ENCODE peak calls at places on chromosome 5, in six cellular contexts. One of them, this sample, is unnamed.

GRCh38 chr5:169956126-169956525 is 24.2 kb downstream of the INSYN2B start:
- DNase-seq in omental fat pad: no peak
- DNase-seq in astrocyte: peak
- DNase-seq in fibroblast of lung: peak
- DNase-seq in cardiac fibroblast: peak
- DNase-seq in HepG2: no peak
- DNase-seq in this sample: no peak

GRCh38 chr5:32880781-32881180 is 169.7 kb downstream of the NPR3 start:
- DNase-seq in HepG2: no peak
- DNase-seq in cardiac fibroblast: no peak
- DNase-seq in fibroblast of lung: peak
- DNase-seq in omental fat pad: no peak
- DNase-seq in astrocyte: peak
- DNase-seq in this sample: no peak

GRCh38 chr5:10030219-10030831 is 219.4 kb downstream of the ATPSCKMT start:
- DNase-seq in cardiac fibroblast: peak
- DNase-seq in astrocyte: no peak
- DNase-seq in HepG2: peak
- DNase-seq in fibroblast of lung: peak
- DNase-seq in omental fat pad: no peak
- DNase-seq in this sample: no peak

GRCh38 chr5:145825751-145826180 is 9.4 kb downstream of the PRELID2 start:
- DNase-seq in HepG2: peak
- DNase-seq in omental fat pad: no peak
- DNase-seq in fibroblast of lung: peak
- DNase-seq in astrocyte: peak
- DNase-seq in cardiac fibroblast: peak
- DNase-seq in this sample: no peak

GRCh38 chr5:158498959-158499679 is 600.6 kb downstream of the EBF1 start:
- DNase-seq in omental fat pad: no peak
- DNase-seq in astrocyte: no peak
- DNase-seq in fibroblast of lung: no peak
- DNase-seq in HepG2: no peak
- DNase-seq in cardiac fibroblast: no peak
- DNase-seq in this sample: no peak

GRCh38 chr5:150278916-150279315 is 10.7 kb downstream of the CAMK2A start:
- DNase-seq in astrocyte: peak
- DNase-seq in HepG2: no peak
- DNase-seq in fibroblast of lung: peak
- DNase-seq in cardiac fibroblast: peak
- DNase-seq in omental fat pad: no peak
- DNase-seq in this sample: no peak

GRCh38 chr5:135340568-135340967 is 58.5 kb downstream of the MACROH2A1 start:
- DNase-seq in HepG2: no peak
- DNase-seq in cardiac fibroblast: no peak
- DNase-seq in astrocyte: no peak
- DNase-seq in fibroblast of lung: no peak
- DNase-seq in omental fat pad: no peak
- DNase-seq in this sample: no peak

GRCh38 chr5:97046270-97046982 is 96.0 kb downstream of the LIX1 start:
- DNase-seq in HepG2: no peak
- DNase-seq in omental fat pad: no peak
- DNase-seq in cardiac fibroblast: peak
- DNase-seq in fibroblast of lung: peak
- DNase-seq in astrocyte: peak
- DNase-seq in this sample: no peak

GRCh38 chr5:55601209-55601618 is 66.5 kb upstream of the PLPP1 start:
- DNase-seq in HepG2: peak
- DNase-seq in fibroblast of lung: peak
- DNase-seq in omental fat pad: no peak
- DNase-seq in cardiac fibroblast: peak
- DNase-seq in astrocyte: peak
- DNase-seq in this sample: no peak

GRCh38 chr5:139856694-139857093 is 61.1 kb downstream of the PSD2 start:
- DNase-seq in fibroblast of lung: no peak
- DNase-seq in cardiac fibroblast: no peak
- DNase-seq in astrocyte: no peak
- DNase-seq in omental fat pad: no peak
- DNase-seq in HepG2: no peak
- DNase-seq in this sample: no peak

GRCh38 chr5:115599924-115600323 is 2.4 kb downstream of the TICAM2 start:
- DNase-seq in cardiac fibroblast: peak
- DNase-seq in omental fat pad: no peak
- DNase-seq in astrocyte: peak
- DNase-seq in HepG2: no peak
- DNase-seq in fibroblast of lung: peak
- DNase-seq in this sample: no peak

GRCh38 chr5:141094481-141095262 is at the start of gene PCDHB2:
- DNase-seq in cardiac fibroblast: peak
- DNase-seq in HepG2: peak
- DNase-seq in astrocyte: peak
- DNase-seq in fibroblast of lung: peak
- DNase-seq in omental fat pad: no peak
- DNase-seq in this sample: no peak

GRCh38 chr5:158855510-158855909 is 244.2 kb downstream of the EBF1 start:
- DNase-seq in cardiac fibroblast: no peak
- DNase-seq in fibroblast of lung: no peak
- DNase-seq in astrocyte: no peak
- DNase-seq in omental fat pad: no peak
- DNase-seq in HepG2: peak
- DNase-seq in this sample: no peak

GRCh38 chr5:128405159-128405558 is 132.9 kb downstream of the FBN2 start:
- DNase-seq in cardiac fibroblast: no peak
- DNase-seq in omental fat pad: no peak
- DNase-seq in astrocyte: no peak
- DNase-seq in fibroblast of lung: no peak
- DNase-seq in HepG2: no peak
- DNase-seq in this sample: no peak

GRCh38 chr5:34487202-34487879 is 168.8 kb upstream of the RAI14 start:
- DNase-seq in omental fat pad: no peak
- DNase-seq in HepG2: peak
- DNase-seq in astrocyte: peak
- DNase-seq in fibroblast of lung: peak
- DNase-seq in cardiac fibroblast: peak
- DNase-seq in this sample: no peak

GRCh38 chr5:61019642-61020041 is 74.6 kb downstream of the NDUFAF2 start:
- DNase-seq in HepG2: no peak
- DNase-seq in astrocyte: no peak
- DNase-seq in fibroblast of lung: no peak
- DNase-seq in cardiac fibroblast: no peak
- DNase-seq in omental fat pad: no peak
- DNase-seq in this sample: no peak

GRCh38 chr5:109316631-109317030 is 93.1 kb downstream of the PJA2 start:
- DNase-seq in omental fat pad: no peak
- DNase-seq in fibroblast of lung: peak
- DNase-seq in cardiac fibroblast: peak
- DNase-seq in astrocyte: peak
- DNase-seq in HepG2: no peak
- DNase-seq in this sample: no peak

GRCh38 chr5:155728146-155728856 is 598.7 kb upstream of the SGCD start:
- DNase-seq in HepG2: no peak
- DNase-seq in fibroblast of lung: peak
- DNase-seq in omental fat pad: no peak
- DNase-seq in astrocyte: peak
- DNase-seq in cardiac fibroblast: peak
- DNase-seq in this sample: no peak

GRCh38 chr5:133338504-133339355 is 273.6 kb downstream of the FSTL4 start:
- DNase-seq in HepG2: no peak
- DNase-seq in cardiac fibroblast: no peak
- DNase-seq in omental fat pad: no peak
- DNase-seq in fibroblast of lung: no peak
- DNase-seq in astrocyte: no peak
- DNase-seq in this sample: no peak

GRCh38 chr5:135493406-135494180 is 41.4 kb upstream of the TIFAB start:
- DNase-seq in cardiac fibroblast: peak
- DNase-seq in omental fat pad: no peak
- DNase-seq in astrocyte: peak
- DNase-seq in HepG2: no peak
- DNase-seq in fibroblast of lung: peak
- DNase-seq in this sample: peak

GRCh38 chr5:96220610-96221390 is 212.2 kb downstream of the PCSK1 start:
- DNase-seq in HepG2: no peak
- DNase-seq in cardiac fibroblast: peak
- DNase-seq in omental fat pad: no peak
- DNase-seq in astrocyte: peak
- DNase-seq in fibroblast of lung: peak
- DNase-seq in this sample: no peak

DNA sequence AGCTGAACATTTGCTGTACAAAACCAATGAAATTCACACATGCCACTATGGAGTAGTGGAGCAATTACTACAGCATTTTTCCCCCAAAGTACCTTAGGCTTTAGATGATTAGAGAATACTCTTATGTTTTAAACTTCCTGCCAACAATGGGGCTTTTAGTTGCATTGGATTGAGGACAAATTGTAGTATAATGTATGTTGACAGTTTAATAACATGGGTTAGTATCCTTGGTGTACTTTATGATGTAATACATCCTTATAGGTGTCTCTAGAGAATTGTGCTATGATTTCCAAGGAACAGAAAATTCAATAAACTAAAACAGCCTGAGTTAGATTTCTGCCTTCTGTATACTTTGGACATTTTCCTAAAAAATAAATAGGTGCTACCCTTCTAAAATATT is 422.7 kb upstream of the GRAMD2B start:
- DNase-seq in fibroblast of lung: no peak
- DNase-seq in omental fat pad: no peak
- DNase-seq in astrocyte: no peak
- DNase-seq in HepG2: no peak
- DNase-seq in cardiac fibroblast: no peak
- DNase-seq in this sample: no peak
- TF ChIP-seq CTCF in fibroblast of lung: no peak
- TF ChIP-seq CTCF in omental fat pad: no peak
- TF ChIP-seq CTCF in astrocyte: no peak
- TF ChIP-seq CTCF in HepG2: no peak
- TF ChIP-seq CTCF in cardiac fibroblast: no peak
- TF ChIP-seq CTCF in this sample: no peak

GRCh38 chr5:78594946-78595921 is 53.3 kb downstream of the LHFPL2 start:
- DNase-seq in fibroblast of lung: peak
- DNase-seq in cardiac fibroblast: peak
- DNase-seq in astrocyte: peak
- DNase-seq in omental fat pad: no peak
- DNase-seq in HepG2: peak
- DNase-seq in this sample: no peak
- TF ChIP-seq CTCF in fibroblast of lung: no peak
- TF ChIP-seq CTCF in cardiac fibroblast: no peak
- TF ChIP-seq CTCF in astrocyte: no peak
- TF ChIP-seq CTCF in omental fat pad: no peak
- TF ChIP-seq CTCF in HepG2: no peak
- TF ChIP-seq CTCF in this sample: no peak

DNA sequence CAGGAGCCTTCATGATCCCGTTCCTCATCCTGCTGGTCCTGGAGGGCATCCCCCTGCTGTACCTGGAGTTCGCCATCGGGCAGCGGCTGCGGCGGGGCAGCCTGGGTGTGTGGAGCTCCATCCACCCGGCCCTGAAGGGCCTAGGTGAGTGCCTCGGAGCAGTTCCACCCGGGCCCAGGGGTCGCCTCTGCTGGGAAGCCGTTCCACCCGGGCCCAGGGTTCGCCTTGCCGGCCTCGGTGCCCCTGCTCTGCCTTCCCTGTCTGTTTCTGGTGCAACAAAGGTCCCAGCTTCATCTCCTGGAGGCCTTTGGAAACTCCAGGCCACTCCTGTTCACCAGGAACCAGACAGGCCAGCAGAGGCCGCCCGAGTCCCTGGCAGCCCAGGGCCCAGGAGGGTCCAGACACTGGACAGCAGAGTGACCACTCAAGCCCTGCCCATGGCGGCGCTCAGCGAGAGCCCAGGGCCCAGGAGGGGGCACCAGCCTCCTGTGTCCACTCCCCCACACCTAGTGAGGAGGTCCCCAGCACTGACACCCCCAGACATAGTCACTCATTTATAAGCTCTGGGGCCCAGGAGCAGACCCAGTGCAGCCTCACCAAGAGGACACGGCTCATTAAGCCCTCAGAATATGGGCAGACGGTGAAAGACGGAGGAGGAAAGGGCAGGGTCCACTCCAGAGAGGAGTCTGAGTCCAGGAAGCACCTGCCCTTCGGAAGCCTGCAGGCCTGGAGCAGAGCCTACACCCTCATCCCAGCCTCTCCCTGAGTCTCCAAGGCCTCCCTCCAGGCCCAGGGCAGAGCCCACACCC is 7.6 kb downstream of the SLC6A19 start:
- DNase-seq in astrocyte: no peak
- DNase-seq in cardiac fibroblast: peak
- DNase-seq in HepG2: no peak
- DNase-seq in omental fat pad: no peak
- DNase-seq in fibroblast of lung: peak
- DNase-seq in this sample: no peak
- TF ChIP-seq CTCF in astrocyte: no peak
- TF ChIP-seq CTCF in cardiac fibroblast: peak
- TF ChIP-seq CTCF in HepG2: peak
- TF ChIP-seq CTCF in omental fat pad: no peak
- TF ChIP-seq CTCF in fibroblast of lung: no peak
- TF ChIP-seq CTCF in this sample: no peak

DNA sequence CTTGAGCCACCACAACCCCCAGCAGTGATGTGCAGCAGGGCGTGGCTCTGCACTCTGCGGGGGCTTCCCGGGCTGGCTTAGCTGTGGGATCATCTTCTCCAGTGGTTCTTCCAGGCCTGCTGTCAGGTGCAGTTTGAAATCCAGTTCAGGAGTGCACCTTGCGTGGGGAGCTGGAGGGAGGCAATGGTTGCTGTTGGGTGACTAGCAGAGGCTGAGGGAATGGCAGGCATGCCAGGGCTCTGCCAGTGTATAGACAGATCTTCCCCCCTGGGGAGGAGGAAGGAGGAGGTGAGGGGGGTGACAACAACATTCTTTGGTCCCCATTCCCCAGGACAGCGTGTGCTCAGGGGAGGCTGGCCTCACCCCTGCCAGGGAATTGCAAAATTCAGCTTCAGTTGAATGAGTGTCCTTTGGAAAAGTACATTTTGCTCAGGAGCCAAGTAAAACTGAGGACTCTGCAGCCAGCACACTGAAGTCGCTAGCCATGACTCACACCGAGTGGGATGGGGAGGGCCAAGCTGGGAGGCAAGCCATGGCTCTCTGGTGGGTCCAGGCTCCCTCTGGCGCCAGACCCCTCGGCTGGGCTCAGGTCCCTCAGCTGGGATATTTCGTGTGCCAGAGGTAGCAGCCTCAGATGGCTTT is 35.0 kb downstream of the ERGIC1 start:
- DNase-seq in astrocyte: peak
- DNase-seq in HepG2: peak
- DNase-seq in cardiac fibroblast: peak
- DNase-seq in omental fat pad: peak
- DNase-seq in fibroblast of lung: peak
- DNase-seq in this sample: no peak
- TF ChIP-seq CTCF in astrocyte: peak
- TF ChIP-seq CTCF in HepG2: peak
- TF ChIP-seq CTCF in cardiac fibroblast: peak
- TF ChIP-seq CTCF in omental fat pad: no peak
- TF ChIP-seq CTCF in fibroblast of lung: peak
- TF ChIP-seq CTCF in this sample: no peak

GRCh38 chr5:151288180-151288579 is 15.4 kb downstream of the SLC36A3 start:
- DNase-seq in HepG2: peak
- DNase-seq in fibroblast of lung: no peak
- DNase-seq in omental fat pad: no peak
- DNase-seq in cardiac fibroblast: no peak
- DNase-seq in astrocyte: no peak
- DNase-seq in this sample: no peak
- TF ChIP-seq CTCF in HepG2: peak
- TF ChIP-seq CTCF in fibroblast of lung: no peak
- TF ChIP-seq CTCF in omental fat pad: no peak
- TF ChIP-seq CTCF in cardiac fibroblast: no peak
- TF ChIP-seq CTCF in astrocyte: no peak
- TF ChIP-seq CTCF in this sample: no peak

GRCh38 chr5:53010819-53011218 is 21.7 kb downstream of the ITGA2 start:
- DNase-seq in cardiac fibroblast: no peak
- DNase-seq in omental fat pad: no peak
- DNase-seq in HepG2: no peak
- DNase-seq in fibroblast of lung: peak
- DNase-seq in astrocyte: no peak
- DNase-seq in this sample: no peak
- TF ChIP-seq CTCF in cardiac fibroblast: no peak
- TF ChIP-seq CTCF in omental fat pad: no peak
- TF ChIP-seq CTCF in HepG2: no peak
- TF ChIP-seq CTCF in fibroblast of lung: no peak
- TF ChIP-seq CTCF in astrocyte: no peak
- TF ChIP-seq CTCF in this sample: no peak